ENCODE peak calls at places on chromosomes 4 and X, in seven cellular contexts. One of them, this sample, is unnamed.

GRCh38 chr4:76856183-76856969 is 41.6 kb downstream of the SOWAHB start:
- DNase-seq in Karpas-422: no peak
- DNase-seq in activated naive CD4-positive, alpha-beta T cell: no peak
- DNase-seq in AG09319: no peak
- DNase-seq in right cardiac atrium: no peak
- DNase-seq in fibroblast of gingiva: peak
- DNase-seq in D341Med: peak
- DNase-seq in this sample: no peak

GRCh38 chrX:18664947-18665346 is 7.0 kb downstream of the RS1 start:
- DNase-seq in Karpas-422: no peak
- DNase-seq in activated naive CD4-positive, alpha-beta T cell: no peak
- DNase-seq in AG09319: no peak
- DNase-seq in right cardiac atrium: no peak
- DNase-seq in fibroblast of gingiva: no peak
- DNase-seq in D341Med: no peak
- DNase-seq in this sample: no peak

GRCh38 chr4:39699676-39700409 is 1.9 kb downstream of the UBE2K start:
- DNase-seq in Karpas-422: peak
- DNase-seq in activated naive CD4-positive, alpha-beta T cell: no peak
- DNase-seq in AG09319: no peak
- DNase-seq in right cardiac atrium: no peak
- DNase-seq in fibroblast of gingiva: no peak
- DNase-seq in D341Med: no peak
- DNase-seq in this sample: no peak

GRCh38 chrX:30657542-30658238 is 4.5 kb downstream of the GK start:
- DNase-seq in Karpas-422: no peak
- DNase-seq in activated naive CD4-positive, alpha-beta T cell: no peak
- DNase-seq in AG09319: no peak
- DNase-seq in right cardiac atrium: no peak
- DNase-seq in fibroblast of gingiva: peak
- DNase-seq in D341Med: no peak
- DNase-seq in this sample: no peak

GRCh38 chr4:177907736-177908424 is 465.6 kb upstream of the AGA start:
- DNase-seq in Karpas-422: no peak
- DNase-seq in activated naive CD4-positive, alpha-beta T cell: no peak
- DNase-seq in AG09319: no peak
- DNase-seq in right cardiac atrium: no peak
- DNase-seq in fibroblast of gingiva: no peak
- DNase-seq in D341Med: no peak
- DNase-seq in this sample: no peak

GRCh38 chrX:150587585-150588503 is 19.4 kb downstream of the MTM1 start:
- DNase-seq in Karpas-422: peak
- DNase-seq in activated naive CD4-positive, alpha-beta T cell: peak
- DNase-seq in AG09319: no peak
- DNase-seq in right cardiac atrium: no peak
- DNase-seq in fibroblast of gingiva: peak
- DNase-seq in D341Med: peak
- DNase-seq in this sample: peak

GRCh38 chr4:14994242-14994641 is 8.0 kb upstream of the CPEB2 start:
- DNase-seq in Karpas-422: no peak
- DNase-seq in activated naive CD4-positive, alpha-beta T cell: no peak
- DNase-seq in AG09319: no peak
- DNase-seq in right cardiac atrium: no peak
- DNase-seq in fibroblast of gingiva: peak
- DNase-seq in D341Med: no peak
- DNase-seq in this sample: no peak

GRCh38 chr4:112523008-112523440 is 7.0 kb upstream of the NEUROG2 start:
- DNase-seq in Karpas-422: peak
- DNase-seq in activated naive CD4-positive, alpha-beta T cell: peak
- DNase-seq in AG09319: no peak
- DNase-seq in right cardiac atrium: peak
- DNase-seq in fibroblast of gingiva: peak
- DNase-seq in D341Med: peak
- DNase-seq in this sample: no peak

GRCh38 chr4:76087007-76087769 is 12.7 kb downstream of the ART3 start:
- DNase-seq in Karpas-422: no peak
- DNase-seq in activated naive CD4-positive, alpha-beta T cell: no peak
- DNase-seq in AG09319: peak
- DNase-seq in right cardiac atrium: no peak
- DNase-seq in fibroblast of gingiva: peak
- DNase-seq in D341Med: peak
- DNase-seq in this sample: no peak

GRCh38 chr4:1870328-1870577 is 940 bp upstream of the NSD2 start:
- DNase-seq in Karpas-422: peak
- DNase-seq in activated naive CD4-positive, alpha-beta T cell: peak
- DNase-seq in AG09319: peak
- DNase-seq in right cardiac atrium: peak
- DNase-seq in fibroblast of gingiva: peak
- DNase-seq in D341Med: peak
- DNase-seq in this sample: peak

GRCh38 chr4:95268819-95269565 is 279.8 kb downstream of the UNC5C start:
- DNase-seq in Karpas-422: no peak
- DNase-seq in activated naive CD4-positive, alpha-beta T cell: no peak
- DNase-seq in AG09319: no peak
- DNase-seq in right cardiac atrium: peak
- DNase-seq in fibroblast of gingiva: no peak
- DNase-seq in D341Med: peak
- DNase-seq in this sample: no peak

GRCh38 chr4:149746281-149746680 is 69.4 kb downstream of the IQCM start:
- DNase-seq in Karpas-422: no peak
- DNase-seq in activated naive CD4-positive, alpha-beta T cell: no peak
- DNase-seq in AG09319: no peak
- DNase-seq in right cardiac atrium: no peak
- DNase-seq in fibroblast of gingiva: no peak
- DNase-seq in D341Med: no peak
- DNase-seq in this sample: no peak

GRCh38 chr4:85686398-85686797 is 211.4 kb downstream of the ARHGAP24 start:
- DNase-seq in Karpas-422: no peak
- DNase-seq in activated naive CD4-positive, alpha-beta T cell: no peak
- DNase-seq in AG09319: no peak
- DNase-seq in right cardiac atrium: no peak
- DNase-seq in fibroblast of gingiva: no peak
- DNase-seq in D341Med: no peak
- DNase-seq in this sample: no peak

GRCh38 chr4:7422898-7423180 is 11.9 kb downstream of the PSAPL1 start:
- DNase-seq in Karpas-422: no peak
- DNase-seq in activated naive CD4-positive, alpha-beta T cell: no peak
- DNase-seq in AG09319: no peak
- DNase-seq in right cardiac atrium: no peak
- DNase-seq in fibroblast of gingiva: no peak
- DNase-seq in D341Med: no peak
- DNase-seq in this sample: no peak

GRCh38 chrX:9339603-9340569 is 125.0 kb upstream of the TBL1X start:
- DNase-seq in Karpas-422: no peak
- DNase-seq in activated naive CD4-positive, alpha-beta T cell: peak
- DNase-seq in AG09319: no peak
- DNase-seq in right cardiac atrium: peak
- DNase-seq in fibroblast of gingiva: no peak
- DNase-seq in D341Med: peak
- DNase-seq in this sample: peak

GRCh38 chr4:27357283-27357682 is 496.6 kb downstream of the STIM2 start:
- DNase-seq in Karpas-422: no peak
- DNase-seq in activated naive CD4-positive, alpha-beta T cell: no peak
- DNase-seq in AG09319: no peak
- DNase-seq in right cardiac atrium: no peak
- DNase-seq in fibroblast of gingiva: no peak
- DNase-seq in D341Med: peak
- DNase-seq in this sample: no peak

GRCh38 chr4:38949416-38950051 is 81.9 kb downstream of the FAM114A1 start:
- DNase-seq in Karpas-422: no peak
- DNase-seq in activated naive CD4-positive, alpha-beta T cell: no peak
- DNase-seq in AG09319: no peak
- DNase-seq in right cardiac atrium: no peak
- DNase-seq in fibroblast of gingiva: peak
- DNase-seq in D341Med: no peak
- DNase-seq in this sample: peak

GRCh38 chr4:112284662-112285411 is 867 bp downstream of the TIFA start:
- DNase-seq in Karpas-422: peak
- DNase-seq in activated naive CD4-positive, alpha-beta T cell: peak
- DNase-seq in AG09319: no peak
- DNase-seq in right cardiac atrium: peak
- DNase-seq in fibroblast of gingiva: peak
- DNase-seq in D341Med: peak
- DNase-seq in this sample: peak

GRCh38 chrX:151902813-151903591 is 9.7 kb upstream of the MAGEA4 start:
- DNase-seq in Karpas-422: no peak
- DNase-seq in activated naive CD4-positive, alpha-beta T cell: no peak
- DNase-seq in AG09319: peak
- DNase-seq in right cardiac atrium: no peak
- DNase-seq in fibroblast of gingiva: peak
- DNase-seq in D341Med: no peak
- DNase-seq in this sample: no peak

GRCh38 chr4:6658635-6659075 is 18.2 kb downstream of the MRFAP1 start:
- DNase-seq in Karpas-422: no peak
- DNase-seq in activated naive CD4-positive, alpha-beta T cell: peak
- DNase-seq in AG09319: no peak
- DNase-seq in right cardiac atrium: peak
- DNase-seq in fibroblast of gingiva: peak
- DNase-seq in D341Med: no peak
- DNase-seq in this sample: peak

GRCh38 chrX:119015407-119016242 is 41.2 kb downstream of the LONRF3 start:
- DNase-seq in Karpas-422: peak
- DNase-seq in activated naive CD4-positive, alpha-beta T cell: no peak
- DNase-seq in AG09319: peak
- DNase-seq in right cardiac atrium: peak
- DNase-seq in fibroblast of gingiva: peak
- DNase-seq in D341Med: no peak
- DNase-seq in this sample: no peak

GRCh38 chr4:44287505-44287904 is 161.1 kb downstream of the KCTD8 start:
- DNase-seq in Karpas-422: no peak
- DNase-seq in activated naive CD4-positive, alpha-beta T cell: no peak
- DNase-seq in AG09319: no peak
- DNase-seq in right cardiac atrium: no peak
- DNase-seq in fibroblast of gingiva: no peak
- DNase-seq in D341Med: no peak
- DNase-seq in this sample: no peak

GRCh38 chr4:82372874-82373815 is 646 bp downstream of the HNRNPD start:
- DNase-seq in Karpas-422: peak
- DNase-seq in activated naive CD4-positive, alpha-beta T cell: peak
- DNase-seq in AG09319: peak
- DNase-seq in right cardiac atrium: peak
- DNase-seq in fibroblast of gingiva: peak
- DNase-seq in D341Med: peak
- DNase-seq in this sample: peak

GRCh38 chrX:24395775-24396174 is 35.3 kb downstream of the SUPT20HL1 start:
- DNase-seq in Karpas-422: peak
- DNase-seq in activated naive CD4-positive, alpha-beta T cell: no peak
- DNase-seq in AG09319: peak
- DNase-seq in right cardiac atrium: no peak
- DNase-seq in fibroblast of gingiva: peak
- DNase-seq in D341Med: peak
- DNase-seq in this sample: peak

GRCh38 chrX:77785746-77786548 is at the start of gene ATRX:
- DNase-seq in Karpas-422: peak
- DNase-seq in activated naive CD4-positive, alpha-beta T cell: peak
- DNase-seq in AG09319: peak
- DNase-seq in right cardiac atrium: peak
- DNase-seq in fibroblast of gingiva: peak
- DNase-seq in D341Med: peak
- DNase-seq in this sample: peak

GRCh38 chr4:137032242-137032641 is 500.1 kb downstream of the PCDH18 start:
- DNase-seq in Karpas-422: no peak
- DNase-seq in activated naive CD4-positive, alpha-beta T cell: no peak
- DNase-seq in AG09319: no peak
- DNase-seq in right cardiac atrium: no peak
- DNase-seq in fibroblast of gingiva: no peak
- DNase-seq in D341Med: peak
- DNase-seq in this sample: no peak

GRCh38 chrX:96372313-96373046 is 312.2 kb upstream of the DIAPH2 start:
- DNase-seq in Karpas-422: peak
- DNase-seq in activated naive CD4-positive, alpha-beta T cell: no peak
- DNase-seq in AG09319: peak
- DNase-seq in right cardiac atrium: no peak
- DNase-seq in fibroblast of gingiva: peak
- DNase-seq in D341Med: peak
- DNase-seq in this sample: no peak

This sample was measured in effector memory CD4-positive, alpha-beta T cell.